ENCODE peak calls at places on chromosomes 4 and X, in eight cellular contexts. B, N, I, H, M, E, K and Q are unnamed samples.

GRCh38 chr4:103137446-103137827 is 37.8 kb upstream of the BDH2 start:
- DNase-seq in M (no peak), I (no peak), K (no peak), B (no peak), H (no peak), E (no peak), N (no peak), Q (no peak)

GRCh38 chr4:56606385-56606784 is 74.7 kb downstream of the HOPX start:
- DNase-seq in M (no peak), N (no peak), H (no peak), I (no peak), K (no peak), E (no peak), B (no peak), Q (no peak)

GRCh38 chr4:109419679-109420078 is 13.9 kb upstream of the SEC24B start:
- DNase-seq in I (no peak), B (no peak), E (no peak), K (no peak), H (no peak), N (no peak), M (no peak), Q (no peak)

GRCh38 chr4:14348506-14348905 is 653.8 kb upstream of the CPEB2 start:
- DNase-seq in N (no peak), K (no peak), I (no peak), E (no peak), M (no peak), H (no peak), B (no peak), Q (no peak)

GRCh38 chr4:157294575-157294974 is 74.0 kb downstream of the GRIA2 start:
- DNase-seq in N (no peak), M (no peak), K (no peak), B (no peak), E (no peak), I (peak), H (no peak), Q (no peak)

GRCh38 chr4:7041851-7042696 is 1.1 kb upstream of the TADA2B start:
- DNase-seq in N (peak), H (no peak), K (no peak), I (peak), E (peak), B (no peak), M (peak), Q (peak)

GRCh38 chrX:21745756-21746155 is 12.2 kb downstream of the SMPX start:
- DNase-seq in M (no peak), H (no peak), I (peak), K (peak), N (peak), B (no peak), E (peak), Q (no peak)

GRCh38 chrX:103518571-103518970 is 718 bp downstream of the RAB40A start:
- DNase-seq in H (no peak), I (no peak), B (no peak), K (no peak), M (no peak), N (no peak), E (no peak), Q (no peak)

GRCh38 chrX:155718964-155719586 is 106.3 kb upstream of the TMLHE start:
- DNase-seq in M (no peak), E (no peak), K (no peak), H (no peak), I (no peak), B (no peak), N (no peak), Q (no peak)

GRCh38 chrX:40106677-40107290 is 9.0 kb upstream of the BCOR start:
- DNase-seq in K (no peak), E (no peak), H (no peak), M (no peak), N (no peak), I (no peak), B (no peak), Q (no peak)

GRCh38 chrX:66731398-66731797 is 92.5 kb upstream of the EDA2R start:
- DNase-seq in B (no peak), I (no peak), H (no peak), N (no peak), K (no peak), E (no peak), M (no peak), Q (no peak)

GRCh38 chrX:74343970-74344622 is 40.1 kb downstream of the ZCCHC13 start:
- DNase-seq in N (peak), H (no peak), I (no peak), M (peak), E (no peak), K (peak), B (peak), Q (no peak)

GRCh38 chr4:99052902-99053301 is 35.7 kb downstream of the ADH5 start:
- DNase-seq in K (no peak), B (no peak), I (no peak), N (no peak), M (no peak), E (no peak), H (no peak), Q (no peak)

GRCh38 chr4:41135761-41136160 is 78.6 kb downstream of the APBB2 start:
- DNase-seq in H (no peak), N (no peak), M (no peak), E (no peak), K (no peak), B (peak), I (no peak), Q (no peak)

GRCh38 chr4:5998333-5998936 is 19.8 kb downstream of the C4orf50 start:
- DNase-seq in N (peak), H (no peak), I (peak), E (peak), B (peak), M (peak), K (peak), Q (peak)

GRCh38 chr4:16197842-16198241 is 28.4 kb downstream of the TAPT1 start:
- DNase-seq in E (no peak), N (no peak), B (no peak), K (no peak), I (no peak), H (no peak), M (no peak), Q (no peak)

GRCh38 chrX:14758029-14758491 is 114.8 kb downstream of the FANCB start:
- DNase-seq in I (no peak), B (no peak), M (no peak), N (no peak), H (no peak), K (no peak), E (no peak), Q (no peak)

GRCh38 chrX:16970977-16971376 is 24.5 kb downstream of the REPS2 start:
- DNase-seq in M (no peak), E (no peak), B (no peak), N (no peak), K (no peak), H (no peak), I (no peak), Q (no peak)

GRCh38 chr4:4402966-4403365 is 16.1 kb downstream of the NSG1 start:
- DNase-seq in E (no peak), H (no peak), N (no peak), K (no peak), I (no peak), M (no peak), B (no peak), Q (no peak)

GRCh38 chrX:56248492-56248891 is 16.3 kb downstream of the KLF8 start:
- DNase-seq in E (peak), I (peak), M (peak), H (no peak), B (peak), K (peak), N (peak), Q (peak)

GRCh38 chrX:153526040-153526439 is 8.6 kb downstream of the ATP2B3 start:
- DNase-seq in N (no peak), I (no peak), E (no peak), M (no peak), B (no peak), H (no peak), K (no peak), Q (no peak)

GRCh38 chrX:46844913-46845312 is 8.1 kb downstream of the RP2 start:
- DNase-seq in N (no peak), K (no peak), H (no peak), M (no peak), I (no peak), B (no peak), E (no peak), Q (no peak)

GRCh38 chr4:4330794-4331193 is 40.7 kb downstream of the ZBTB49 start:
- DNase-seq in I (no peak), M (no peak), E (no peak), N (no peak), H (no peak), B (no peak), K (no peak), Q (no peak)

GRCh38 chrX:119391279-119391678 is 7.9 kb upstream of the SLC25A43 start:
- DNase-seq in K (no peak), I (no peak), E (no peak), H (no peak), M (no peak), B (no peak), N (peak), Q (no peak)

GRCh38 chr4:38710053-38710452 is 46.1 kb downstream of the KLF3 start:
- DNase-seq in N (no peak), H (no peak), B (no peak), K (no peak), M (no peak), E (no peak), I (no peak), Q (no peak)

GRCh38 chr4:12846368-12846767 is 637.8 kb downstream of the RAB28 start:
- DNase-seq in B (no peak), N (no peak), I (no peak), M (no peak), K (no peak), E (no peak), H (no peak), Q (no peak)

GRCh38 chrX:134803551-134804183 is 145.4 kb upstream of the PLAC1 start:
- DNase-seq in E (no peak), M (no peak), N (no peak), B (no peak), H (no peak), I (no peak), K (peak), Q (no peak)

GRCh38 chr4:1027219-1027915 is 15.9 kb downstream of the FGFRL1 start:
- DNase-seq in H (no peak), N (no peak), K (no peak), B (no peak), M (no peak), I (no peak), E (no peak), Q (no peak)

GRCh38 chr4:81663368-81663767 is 191.7 kb upstream of the RASGEF1B start:
- DNase-seq in E (no peak), K (no peak), M (no peak), N (peak), H (no peak), B (no peak), I (no peak), Q (peak)

GRCh38 chrX:41449615-41450014 is 2.5 kb downstream of the NYX start:
- DNase-seq in M (no peak), E (no peak), N (no peak), H (no peak), B (no peak), I (no peak), K (no peak), Q (no peak)

GRCh38 chr4:98199247-98199646 is 56.0 kb upstream of the STPG2 start:
- DNase-seq in B (no peak), I (no peak), K (no peak), M (no peak), E (no peak), N (peak), H (no peak), Q (no peak)

GRCh38 chr4:47213971-47214370 is 182.6 kb downstream of the GABRB1 start:
- DNase-seq in B (no peak), E (no peak), M (no peak), K (no peak), H (no peak), N (no peak), I (no peak), Q (no peak)

GRCh38 chrX:7889680-7890079 is 37.5 kb downstream of the PNPLA4 start:
- DNase-seq in B (peak), K (no peak), M (no peak), I (no peak), H (no peak), E (no peak), N (no peak), Q (no peak)